ENCODE peak calls at places on chromosome 1, in nine cellular contexts. F is CD8-positive, alpha-beta T cell; Q is heart right ventricle; G is tibial artery; M is cardiac fibroblast; H is mucosa of descending colon; L is AG04449; K is endothelial cell; P is NB4. X is an unnamed sample.

GRCh38 chr1:231233735-231234417 is 7.1 kb upstream of the GNPAT start:
- DNase-seq in L (no peak), P (no peak), M (no peak), F (no peak), H (no peak), G (no peak), Q (no peak), K (no peak), X (no peak)

GRCh38 chr1:229298887-229299503 is 28.1 kb downstream of the RAB4A start:
- DNase-seq in Q (no peak), P (no peak), H (no peak), G (no peak), F (no peak), K (no peak), M (no peak), L (no peak), X (no peak)

GRCh38 chr1:111988377-111988742 is 1.1 kb downstream of the KCND3 start:
- DNase-seq in L (no peak), K (no peak), H (no peak), F (no peak), P (no peak), Q (no peak), G (no peak), M (no peak), X (no peak)

GRCh38 chr1:52676249-52676903 is 21.8 kb downstream of the COA7 start:
- DNase-seq in P (no peak), L (no peak), H (peak; percentile 59), K (no peak), M (peak; percentile 34), F (no peak), Q (peak; percentile 64), G (peak; percentile 69), X (no peak)

GRCh38 chr1:88168126-88168525 is 515.9 kb upstream of the PKN2 start:
- DNase-seq in F (no peak), L (no peak), P (no peak), G (no peak), M (no peak), H (no peak), Q (no peak), K (no peak), X (no peak)

GRCh38 chr1:111197598-111198289 is 2.7 kb downstream of the DENND2D start:
- DNase-seq in P (peak; percentile 73), Q (no peak), L (no peak), G (no peak), K (peak; percentile 60), F (peak; percentile 75), M (peak; percentile 17), H (no peak), X (no peak)

GRCh38 chr1:74733616-74734484 is 898 bp downstream of the TYW3 start:
- DNase-seq in H (no peak), G (no peak), M (peak; percentile 85), Q (peak; percentile 40), L (no peak), F (no peak), P (peak; percentile 81), K (peak; percentile 57), X (peak; percentile 59)

GRCh38 chr1:99758073-99758511 is 8.3 kb downstream of the FRRS1 start:
- DNase-seq in L (no peak), M (no peak), Q (no peak), K (no peak), F (no peak), P (no peak), H (no peak), G (no peak), X (no peak)

GRCh38 chr1:37655274-37655673 is 20.6 kb upstream of the RSPO1 start:
- DNase-seq in L (no peak), H (no peak), F (no peak), K (no peak), P (no peak), G (no peak), Q (no peak), M (no peak), X (no peak)

GRCh38 chr1:61472876-61473275 is 252.1 kb downstream of the TM2D1 start:
- DNase-seq in Q (no peak), G (no peak), F (no peak), H (no peak), P (no peak), L (no peak), M (peak; percentile 58), K (no peak), X (no peak)

GRCh38 chr1:115976900-115977480 is 677 bp downstream of the SLC22A15 start:
- DNase-seq in Q (no peak), M (no peak), K (no peak), G (no peak), H (no peak), L (no peak), F (no peak), P (peak; percentile 59), X (peak; percentile 27)

GRCh38 chr1:226677121-226678020 is 61.7 kb downstream of the ITPKB start:
- DNase-seq in H (peak; percentile 79), G (peak; percentile 89), L (peak; percentile 69), K (no peak), F (peak; percentile 81), Q (peak; percentile 79), M (peak; percentile 73), P (peak; percentile 70), X (peak; percentile 83)

GRCh38 chr1:27554777-27555699 is 48.9 kb downstream of the AHDC1 start:
- DNase-seq in P (no peak), K (no peak), Q (no peak), M (no peak), H (no peak), G (peak; percentile 89), L (no peak), F (no peak), X (no peak)

GRCh38 chr1:185695299-185695698 is 38.9 kb upstream of the HMCN1 start:
- DNase-seq in Q (no peak), L (no peak), M (no peak), H (no peak), F (no peak), G (no peak), K (no peak), P (peak; percentile 11), X (peak; percentile 30)
- TF ChIP-seq CTCF in Q (no peak), L (no peak), M (no peak), H (peak; percentile 16), F (peak; percentile 29), G (no peak), K (peak; percentile 45), P (no peak), X (peak; percentile 28)

DNA sequence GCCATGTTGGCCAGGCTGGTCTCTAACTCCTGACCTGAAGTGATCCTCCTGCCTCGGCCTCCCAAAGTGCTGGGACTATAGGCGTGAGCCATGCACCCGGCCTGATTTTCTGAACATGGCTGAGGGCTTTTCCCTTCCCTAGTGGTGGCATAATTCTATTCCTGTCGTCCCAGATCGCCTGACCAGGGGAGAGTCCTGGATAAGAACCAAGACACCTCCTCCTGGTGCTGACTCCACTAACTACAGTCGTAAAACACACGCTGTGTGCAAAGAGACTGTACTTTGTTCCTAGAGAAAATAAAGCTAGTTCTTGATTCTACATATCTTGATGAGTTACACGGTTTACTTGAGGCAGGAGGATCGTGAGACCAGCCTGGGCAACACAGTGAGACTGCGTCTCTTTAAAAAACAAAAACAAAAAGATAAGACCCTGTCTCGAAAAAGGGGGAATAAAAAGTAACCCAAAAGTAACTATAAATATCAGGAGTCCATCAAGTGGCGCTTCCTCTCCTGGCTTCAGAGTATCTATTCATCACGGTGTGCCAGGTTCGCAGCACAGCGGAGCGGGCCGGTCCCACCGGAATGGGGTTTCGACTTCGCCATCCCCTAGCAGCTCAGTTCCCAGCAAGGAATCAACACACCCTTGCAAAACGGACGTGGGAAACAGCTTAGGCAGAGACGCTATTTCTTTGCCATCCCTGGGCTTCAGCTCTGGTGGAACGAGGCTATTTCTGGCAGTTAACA is 973 bp downstream of the SDF4 start:
- DNase-seq in G (no peak), K (no peak), M (peak; percentile 81), F (no peak), Q (no peak), L (no peak), P (peak; percentile 41), H (no peak), X (no peak)
- TF ChIP-seq CTCF in G (no peak), K (no peak), M (peak; percentile 42), F (no peak), Q (no peak), L (peak; percentile 31), P (no peak), H (no peak), X (no peak)

DNA sequence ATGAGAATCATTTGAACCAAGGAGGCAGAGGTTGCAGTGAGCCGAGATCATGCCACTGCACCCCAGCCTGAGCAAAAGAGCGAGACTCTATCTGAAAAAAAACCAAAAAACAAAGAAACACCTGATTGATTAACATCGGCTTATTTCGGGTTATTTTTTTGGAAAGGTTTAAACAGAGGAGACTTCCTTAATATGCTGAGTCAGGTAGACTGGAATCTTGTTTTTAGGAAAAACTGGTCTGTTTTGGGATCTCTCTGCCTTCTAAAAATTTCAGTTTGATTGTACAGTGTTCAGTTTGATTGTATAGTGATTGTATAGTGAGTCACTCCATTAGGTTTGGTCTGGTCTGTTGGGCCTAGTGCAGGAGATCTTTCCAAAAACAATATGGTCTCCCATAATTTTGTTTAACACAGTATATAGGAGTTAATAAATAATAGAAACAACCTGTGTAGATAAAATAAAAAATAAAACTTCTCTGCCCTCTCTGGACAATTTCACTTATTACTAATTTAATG is 196.3 kb upstream of the CHRM3 start:
- DNase-seq in G (no peak), M (no peak), Q (no peak), H (no peak), K (no peak), P (no peak), L (no peak), F (no peak), X (no peak)
- TF ChIP-seq CTCF in G (no peak), M (no peak), Q (no peak), H (no peak), K (no peak), P (no peak), L (no peak), F (no peak), X (no peak)

DNA sequence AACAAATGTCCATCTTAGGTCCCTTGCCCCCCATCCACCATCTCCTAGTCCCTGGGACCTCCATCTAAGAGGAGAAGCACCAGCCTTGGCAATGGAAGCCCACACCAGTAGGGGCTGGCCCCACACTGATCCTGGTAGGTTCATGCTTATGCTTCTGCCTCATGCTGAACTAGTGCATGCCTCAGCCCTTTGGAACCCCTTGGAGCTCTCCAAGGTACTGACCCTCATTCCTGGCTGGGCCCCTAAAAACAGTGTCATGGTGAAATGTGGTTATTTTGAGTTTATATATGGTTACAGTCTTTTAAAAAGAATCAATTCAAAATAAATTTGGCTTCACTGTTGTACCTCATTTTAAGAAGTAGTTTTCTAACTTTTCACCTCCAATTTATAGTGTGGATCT is 108.3 kb downstream of the HIVEP3 start:
- DNase-seq in L (no peak), K (peak; percentile 59), Q (no peak), M (peak; percentile 62), F (peak; percentile 64), P (peak; percentile 72), G (no peak), H (no peak), X (peak; percentile 29)
- TF ChIP-seq CTCF in L (no peak), K (no peak), Q (no peak), M (no peak), F (no peak), P (no peak), G (no peak), H (no peak), X (no peak)

X was measured in RWPE1.